ENCODE peak calls at places on chromosome 13, in five cellular contexts. B is suprapubic skin, L is Calu3, Y is cardiac fibroblast, Q is heart right ventricle. M is an unnamed sample.

GRCh38 chr13:30880756-30881155 is 25.3 kb upstream of the MEDAG start:
- DNase-seq in B (no peak), L (no peak), Y (peak; percentile 89), Q (no peak), M (no peak)

GRCh38 chr13:106376411-106377112 is 158.9 kb downstream of the EFNB2 start:
- DNase-seq in B (no peak), L (peak; percentile 25), Y (peak; percentile 79), Q (no peak), M (no peak)

GRCh38 chr13:29369060-29369743 is 226.3 kb downstream of the SLC7A1 start:
- DNase-seq in B (no peak), L (peak; percentile 6), Y (peak; percentile 50), Q (no peak), M (no peak)

GRCh38 chr13:110648155-110648819 is 32.9 kb downstream of the NAXD start:
- DNase-seq in B (no peak), L (no peak), Y (no peak), Q (no peak), M (no peak)

GRCh38 chr13:99004931-99005330 is 27.1 kb upstream of the DOCK9 start:
- DNase-seq in B (no peak), L (no peak), Y (no peak), Q (no peak), M (no peak)

GRCh38 chr13:93561553-93561952 is 334.9 kb downstream of the GPC6 start:
- DNase-seq in B (no peak), L (no peak), Y (no peak), Q (no peak), M (no peak)

GRCh38 chr13:79070343-79070974 is 335.6 kb downstream of the RBM26 start:
- DNase-seq in B (no peak), L (no peak), Y (no peak), Q (no peak), M (no peak)

GRCh38 chr13:90272356-90272755 is 1075.1 kb upstream of the MIR17HG start:
- DNase-seq in B (no peak), L (no peak), Y (peak; percentile 65), Q (no peak), M (no peak)

GRCh38 chr13:33228645-33229445 is 56.7 kb downstream of the STARD13 start:
- DNase-seq in B (no peak), L (no peak), Y (peak; percentile 63), Q (no peak), M (no peak)

GRCh38 chr13:50403311-50403710 is 388.1 kb downstream of the KCNRG start:
- DNase-seq in B (no peak), L (no peak), Y (no peak), Q (no peak), M (no peak)

GRCh38 chr13:109704771-109705628 is 81.4 kb downstream of the IRS2 start:
- DNase-seq in B (peak; percentile 76), L (peak; percentile 4), Y (peak; percentile 27), Q (peak; percentile 14), M (no peak)

GRCh38 chr13:97211986-97212385 is 10.1 kb upstream of the MBNL2 start:
- DNase-seq in B (no peak), L (no peak), Y (peak; percentile 55), Q (no peak), M (no peak)

DNA sequence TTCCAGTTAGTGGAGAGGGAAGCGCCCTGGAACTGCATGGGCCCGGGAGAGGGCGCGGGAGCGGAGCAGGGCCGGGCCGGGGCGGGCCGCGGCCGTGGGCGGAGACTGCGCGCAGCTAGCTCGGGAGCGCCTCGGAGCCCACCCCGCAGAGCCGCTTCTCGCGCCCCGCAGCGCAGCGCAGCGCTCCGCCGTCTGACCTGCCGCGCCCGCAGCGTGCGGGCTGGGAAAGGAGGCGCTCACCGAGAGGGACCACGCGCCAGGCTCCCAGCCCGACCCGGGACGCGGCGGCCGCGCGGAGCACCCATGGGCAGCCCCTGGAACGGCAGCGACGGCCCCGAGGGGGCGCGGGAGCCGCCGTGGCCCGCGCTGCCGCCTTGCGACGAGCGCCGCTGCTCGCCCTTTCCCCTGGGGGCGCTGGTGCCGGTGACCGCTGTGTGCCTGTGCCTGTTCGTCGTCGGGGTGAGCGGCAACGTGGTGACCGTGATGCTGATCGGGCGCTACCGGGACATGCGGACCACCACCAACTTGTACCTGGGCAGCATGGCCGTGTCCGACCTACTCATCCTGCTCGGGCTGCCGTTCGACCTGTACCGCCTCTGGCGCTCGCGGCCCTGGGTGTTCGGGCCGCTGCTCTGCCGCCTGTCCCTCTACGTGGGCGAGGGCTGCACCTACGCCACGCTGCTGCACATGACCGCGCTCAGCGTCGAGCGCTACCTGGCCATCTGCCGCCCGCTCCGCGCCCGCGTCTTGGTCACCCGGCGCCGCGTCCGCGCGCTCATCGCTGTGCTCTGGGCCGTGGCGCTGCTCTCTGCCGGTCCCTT is at the start of gene MLNR:
- DNase-seq in B (no peak), L (peak; percentile 62), Y (peak; percentile 32), Q (peak; percentile 16), M (no peak)
- TF ChIP-seq CTCF in B (no peak), L (peak; percentile 39), Y (no peak), Q (no peak), M (peak; percentile 64)

DNA sequence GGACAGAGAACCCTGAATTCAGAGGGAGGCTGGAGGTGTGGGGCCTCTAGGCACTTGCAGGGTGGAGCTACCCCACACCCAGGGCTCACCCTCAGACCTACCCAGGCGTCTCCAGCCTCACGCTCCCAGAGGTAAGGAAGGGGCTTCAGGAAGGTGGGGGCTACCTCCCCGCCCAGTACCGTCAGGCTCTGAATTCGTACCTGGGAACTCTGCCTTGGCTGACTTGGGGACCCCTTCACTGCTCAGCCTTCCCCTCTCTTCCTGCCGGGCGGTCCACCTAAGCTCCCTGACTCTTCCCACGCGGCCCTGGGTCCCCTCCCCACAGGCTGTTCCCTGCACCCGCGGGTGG is 28.5 kb upstream of the PARP4 start:
- DNase-seq in B (no peak), L (no peak), Y (no peak), Q (no peak), M (no peak)
- TF ChIP-seq CTCF in B (no peak), L (no peak), Y (no peak), Q (no peak), M (no peak)

DNA sequence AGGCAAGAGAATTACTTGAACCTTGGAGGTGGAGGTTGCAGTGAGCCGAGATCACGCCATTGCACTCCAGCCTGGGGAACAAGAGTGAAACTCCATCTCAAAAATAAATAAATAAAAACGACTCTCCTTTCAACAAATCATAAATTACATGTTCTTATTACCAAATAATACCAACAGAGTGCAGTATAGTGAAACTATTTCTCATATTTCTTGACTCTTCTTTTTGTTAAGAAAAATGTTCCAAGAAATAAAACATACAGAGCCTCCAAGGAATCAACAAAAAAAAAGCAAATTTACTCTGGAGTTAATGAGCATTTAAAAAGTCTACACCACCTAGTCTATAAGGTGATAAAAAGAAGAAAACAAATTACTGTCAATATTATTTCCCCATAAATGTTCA is 188.8 kb downstream of the KLF12 start:
- DNase-seq in B (no peak), L (no peak), Y (peak; percentile 46), Q (no peak), M (no peak)
- TF ChIP-seq CTCF in B (no peak), L (no peak), Y (no peak), Q (peak; percentile 38), M (no peak)

GRCh38 chr13:80957019-80957650 is 616.2 kb upstream of the SPRY2 start:
- DNase-seq in B (no peak), L (no peak), Y (peak; percentile 38), Q (no peak), M (no peak)
- TF ChIP-seq CTCF in B (no peak), L (no peak), Y (no peak), Q (no peak), M (no peak)

GRCh38 chr13:102089722-102090121 is 312.1 kb downstream of the FGF14 start:
- DNase-seq in B (no peak), L (no peak), Y (no peak), Q (no peak), M (no peak)

GRCh38 chr13:102091231-102091630 is 310.6 kb downstream of the FGF14 start:
- DNase-seq in B (no peak), L (peak; percentile 3), Y (no peak), Q (no peak), M (no peak)

GRCh38 chr13:102090532-102090931 is 311.3 kb downstream of the FGF14 start:
- DNase-seq in B (no peak), L (no peak), Y (no peak), Q (no peak), M (no peak)

GRCh38 chr13:102089177-102089576 is 312.7 kb downstream of the FGF14 start:
- DNase-seq in B (no peak), L (no peak), Y (no peak), Q (no peak), M (no peak)
- TF ChIP-seq CTCF in B (no peak), L (no peak), Y (peak; percentile 7), Q (peak; percentile 27), M (peak; percentile 53)

GRCh38 chr13:48162182-48162581 is 67.3 kb upstream of the MED4 start:
- DNase-seq in B (no peak), L (no peak), Y (no peak), Q (no peak), M (no peak)

GRCh38 chr13:48161530-48162179 is 66.8 kb upstream of the MED4 start:
- DNase-seq in B (peak; percentile 83), L (no peak), Y (no peak), Q (peak; percentile 57), M (no peak)

GRCh38 chr13:48163066-48163465 is 68.2 kb upstream of the MED4 start:
- DNase-seq in B (no peak), L (no peak), Y (peak; percentile 66), Q (no peak), M (no peak)

GRCh38 chr13:48165727-48166126 is 67.3 kb upstream of the ITM2B start:
- DNase-seq in B (no peak), L (no peak), Y (no peak), Q (no peak), M (no peak)

DNA sequence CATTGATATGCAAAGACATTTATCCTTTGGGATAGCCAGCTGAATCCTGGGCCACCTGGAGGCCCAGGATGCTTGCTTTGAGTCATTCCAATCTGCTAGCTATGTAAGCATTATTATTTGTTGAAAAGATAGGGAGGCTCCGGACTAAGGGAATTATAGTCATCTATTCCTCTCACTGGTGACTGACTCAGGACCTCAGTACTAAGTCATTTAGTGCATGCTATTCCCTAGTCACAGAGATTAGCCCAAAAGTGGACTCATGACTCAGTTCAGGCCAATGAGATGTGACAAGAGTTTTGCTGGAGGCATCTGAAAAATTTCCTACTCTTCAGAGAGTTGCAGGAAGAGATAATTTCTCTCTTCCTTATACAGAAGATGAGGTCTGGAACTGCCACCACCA is 67.9 kb upstream of the ITM2B start:
- DNase-seq in B (no peak), L (no peak), Y (no peak), Q (no peak), M (no peak)
- TF ChIP-seq CTCF in B (no peak), L (no peak), Y (no peak), Q (no peak), M (no peak)

DNA sequence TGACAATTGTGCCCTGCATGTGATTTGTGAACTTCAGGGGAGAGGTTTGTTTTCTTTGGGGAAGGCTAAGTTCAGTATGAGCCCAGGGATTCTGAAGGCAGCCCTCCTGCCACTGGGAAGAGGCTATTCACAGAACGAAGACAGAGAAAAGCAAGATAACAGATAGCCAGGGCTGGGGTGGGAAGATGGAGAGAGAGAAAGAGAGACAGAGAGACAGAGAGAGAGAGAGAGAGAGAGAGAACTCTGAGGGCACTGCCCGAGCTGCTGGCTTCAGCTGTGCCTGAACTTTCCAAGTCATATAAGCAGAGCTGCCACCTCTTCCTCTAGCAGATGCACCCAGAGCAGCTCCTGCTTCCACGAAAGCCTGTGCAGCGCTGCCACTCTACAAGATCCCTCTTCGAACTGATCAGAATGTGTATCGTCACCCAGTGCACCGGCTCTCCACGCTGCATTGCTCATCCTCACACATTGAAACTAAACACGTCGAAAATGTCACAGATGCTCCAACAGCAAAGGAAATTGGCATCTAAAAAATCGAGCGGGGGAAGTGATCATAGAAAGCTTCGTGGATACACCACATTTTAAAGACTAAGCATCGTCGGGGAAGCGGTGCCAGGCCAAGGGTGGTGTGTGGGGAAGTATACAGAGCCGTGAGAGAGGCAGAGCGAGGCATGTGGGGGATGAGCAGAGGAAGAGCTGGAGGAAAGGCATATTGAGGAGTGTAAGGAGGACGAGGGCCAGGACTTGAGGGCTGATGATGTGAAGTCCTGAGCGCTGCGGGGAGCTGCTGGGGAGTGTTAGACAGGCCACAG is 81.9 kb upstream of the SIAH3 start:
- DNase-seq in B (no peak), L (no peak), Y (no peak), Q (no peak), M (no peak)
- TF ChIP-seq CTCF in B (no peak), L (no peak), Y (no peak), Q (no peak), M (no peak)

M was measured in type B pancreatic cell.